ENCODE peak calls at places on chromosome 3, in six cellular contexts. X is K562, T is A549, K is HepG2, R is endothelial cell of umbilical vein, L is GM12878. W is an unnamed sample.

GRCh38 chr3:64264491-64265109 is 39.3 kb upstream of the PRICKLE2 start:
- DNase-seq in X (no peak), T (no peak), K (no peak), R (no peak), L (no peak), W (no peak)

GRCh38 chr3:54488297-54488696 is 365.9 kb downstream of the CACNA2D3 start:
- DNase-seq in X (no peak), T (no peak), K (no peak), R (no peak), L (no peak), W (no peak)

GRCh38 chr3:52268036-52268435 is 10.4 kb downstream of the WDR82 start:
- DNase-seq in X (no peak), T (no peak), K (no peak), R (no peak), L (no peak), W (no peak)

GRCh38 chr3:90080988-90081387 is 973.6 kb downstream of the EPHA3 start:
- DNase-seq in X (no peak), T (no peak), K (no peak), R (no peak), L (no peak), W (no peak)

GRCh38 chr3:87397210-87397609 is 120.8 kb upstream of the POU1F1 start:
- DNase-seq in X (no peak), T (no peak), K (no peak), R (peak; percentile 75), L (no peak), W (no peak)

GRCh38 chr3:18657858-18658820 is 233.0 kb upstream of the SATB1 start:
- DNase-seq in X (no peak), T (no peak), K (no peak), R (no peak), L (no peak), W (no peak)

GRCh38 chr3:157201648-157202278 is 41.8 kb upstream of the CCNL1 start:
- DNase-seq in X (peak; percentile 40), T (peak; percentile 57), K (peak; percentile 29), R (peak; percentile 63), L (no peak), W (peak; percentile 63)

GRCh38 chr3:107209302-107210060 is 167.8 kb upstream of the CCDC54 start:
- DNase-seq in X (no peak), T (no peak), K (no peak), R (peak; percentile 3), L (no peak), W (no peak)

GRCh38 chr3:63979093-63979492 is 44.2 kb downstream of the PSMD6 start:
- DNase-seq in X (no peak), T (no peak), K (no peak), R (no peak), L (no peak), W (no peak)

GRCh38 chr3:57910988-57911387 is 97.2 kb upstream of the FLNB start:
- DNase-seq in X (no peak), T (peak; percentile 5), K (peak; percentile 16), R (peak; percentile 43), L (no peak), W (peak; percentile 42)

GRCh38 chr3:41683666-41684350 is 278.1 kb downstream of the ULK4 start:
- DNase-seq in X (no peak), T (no peak), K (peak; percentile 72), R (no peak), L (no peak), W (no peak)

GRCh38 chr3:153835540-153835939 is 285.6 kb upstream of the ARHGEF26 start:
- DNase-seq in X (no peak), T (no peak), K (no peak), R (no peak), L (no peak), W (no peak)
- TF ChIP-seq MYC in X (no peak), T (no peak), K (no peak), R (no peak), L (no peak), W (no peak)

GRCh38 chr3:129026728-129027543 is 25.8 kb downstream of the EFCC1 start:
- DNase-seq in X (peak; percentile 94), T (peak; percentile 93), K (peak; percentile 62), R (peak; percentile 91), L (peak; percentile 53), W (peak; percentile 96)
- TF ChIP-seq POLR2A in X (peak; percentile 69), T (peak; percentile 31), K (no peak), R (peak; percentile 43), L (peak; percentile 77), W (peak; percentile 73)

GRCh38 chr3:72446406-72447058 is 401.7 kb downstream of the SHQ1 start:
- DNase-seq in X (no peak), T (no peak), K (no peak), R (no peak), L (no peak), W (no peak)
- TF ChIP-seq MYC in X (peak; percentile 6), T (no peak), K (peak; percentile 13), R (no peak), L (no peak), W (peak; percentile 20)

GRCh38 chr3:59510576-59510975 is 460.8 kb upstream of the CFAP20DC start:
- DNase-seq in X (no peak), T (no peak), K (no peak), R (no peak), L (no peak), W (no peak)
- TF ChIP-seq POLR2A in X (no peak), T (no peak), K (no peak), R (no peak), L (no peak), W (no peak)

DNA sequence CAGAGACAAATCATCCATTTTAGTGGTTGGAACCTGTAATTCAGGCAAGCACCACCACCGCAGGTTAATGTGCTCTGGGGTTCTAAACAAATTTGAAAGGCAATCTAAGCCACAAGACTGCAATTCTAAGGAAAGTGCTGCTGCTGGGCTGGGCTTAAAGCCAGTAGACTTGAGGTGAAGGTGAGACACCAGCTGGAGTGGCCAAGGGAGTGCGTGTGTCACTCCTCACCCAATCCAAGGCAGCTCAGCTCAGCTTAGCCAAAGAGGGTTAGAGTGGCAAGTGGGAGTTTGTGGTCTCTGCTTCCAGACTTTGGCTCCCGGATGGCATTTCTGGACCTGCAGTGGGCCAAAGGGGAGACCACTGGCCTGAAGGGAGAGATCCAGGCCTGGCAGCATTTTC is 1655.6 kb downstream of the SI start:
- DNase-seq in X (no peak), T (no peak), K (no peak), R (no peak), L (no peak), W (no peak)
- TF ChIP-seq MYC in X (no peak), T (no peak), K (no peak), R (no peak), L (no peak), W (no peak)

W was measured in NB4.